ENCODE peak calls at places on chromosome 19, in ten cellular contexts. One of them, this sample, is unnamed.

GRCh38 chr19:3360494-3361383 is 5.6 kb upstream of the NFIC start:
- DNase-seq in activated CD4-positive, alpha-beta memory T cell treated with anti-CD3 and anti-CD28 coated beads, Interleukin-2, amount 10 ng/mL, durations not matched to agents 7 days and 5 days: peak
- DNase-seq in heart right ventricle: peak
- DNase-seq in activated CD4-positive, alpha-beta T cell treated with anti-CD3 and anti-CD28 coated beads for 36 hours: peak
- DNase-seq in activated T-cell treated with anti-CD3 and anti-CD28 coated beads for 24 hours: peak
- DNase-seq in RPMI7951: peak
- DNase-seq in LoVo: no peak
- DNase-seq in fibroblast of villous mesenchyme: peak
- DNase-seq in DMS153: no peak
- DNase-seq in retina: peak
- DNase-seq in this sample: peak

GRCh38 chr19:39126593-39127187 is 1.1 kb downstream of the PAK4 start:
- DNase-seq in heart right ventricle: no peak
- DNase-seq in activated T-cell treated with anti-CD3 and anti-CD28 coated beads for 24 hours: no peak
- DNase-seq in DMS153: no peak
- DNase-seq in activated CD4-positive, alpha-beta T cell treated with anti-CD3 and anti-CD28 coated beads for 36 hours: no peak
- DNase-seq in retina: peak
- DNase-seq in activated CD4-positive, alpha-beta memory T cell treated with anti-CD3 and anti-CD28 coated beads, Interleukin-2, amount 10 ng/mL, durations not matched to agents 7 days and 5 days: no peak
- DNase-seq in LoVo: peak
- DNase-seq in RPMI7951: peak
- DNase-seq in fibroblast of villous mesenchyme: peak
- DNase-seq in this sample: no peak

GRCh38 chr19:2488942-2489731 is 13.2 kb downstream of the GADD45B start:
- DNase-seq in RPMI7951: peak
- DNase-seq in LoVo: no peak
- DNase-seq in heart right ventricle: peak
- DNase-seq in retina: peak
- DNase-seq in fibroblast of villous mesenchyme: peak
- DNase-seq in DMS153: peak
- DNase-seq in activated CD4-positive, alpha-beta T cell treated with anti-CD3 and anti-CD28 coated beads for 36 hours: peak
- DNase-seq in activated T-cell treated with anti-CD3 and anti-CD28 coated beads for 24 hours: no peak
- DNase-seq in activated CD4-positive, alpha-beta memory T cell treated with anti-CD3 and anti-CD28 coated beads, Interleukin-2, amount 10 ng/mL, durations not matched to agents 7 days and 5 days: no peak
- DNase-seq in this sample: peak

GRCh38 chr19:51333836-51334460 is 8.0 kb downstream of the VSIG10L start:
- DNase-seq in LoVo: no peak
- DNase-seq in activated CD4-positive, alpha-beta memory T cell treated with anti-CD3 and anti-CD28 coated beads, Interleukin-2, amount 10 ng/mL, durations not matched to agents 7 days and 5 days: no peak
- DNase-seq in DMS153: no peak
- DNase-seq in activated CD4-positive, alpha-beta T cell treated with anti-CD3 and anti-CD28 coated beads for 36 hours: no peak
- DNase-seq in retina: no peak
- DNase-seq in heart right ventricle: no peak
- DNase-seq in RPMI7951: no peak
- DNase-seq in fibroblast of villous mesenchyme: no peak
- DNase-seq in activated T-cell treated with anti-CD3 and anti-CD28 coated beads for 24 hours: no peak
- DNase-seq in this sample: no peak

GRCh38 chr19:13103961-13104847 is 1.5 kb upstream of the LYL1 start:
- DNase-seq in LoVo: no peak
- DNase-seq in RPMI7951: no peak
- DNase-seq in retina: peak
- DNase-seq in activated T-cell treated with anti-CD3 and anti-CD28 coated beads for 24 hours: no peak
- DNase-seq in activated CD4-positive, alpha-beta T cell treated with anti-CD3 and anti-CD28 coated beads for 36 hours: peak
- DNase-seq in heart right ventricle: peak
- DNase-seq in DMS153: no peak
- DNase-seq in activated CD4-positive, alpha-beta memory T cell treated with anti-CD3 and anti-CD28 coated beads, Interleukin-2, amount 10 ng/mL, durations not matched to agents 7 days and 5 days: peak
- DNase-seq in fibroblast of villous mesenchyme: no peak
- DNase-seq in this sample: peak

GRCh38 chr19:49104229-49104864 is 9.8 kb upstream of the LIN7B start:
- DNase-seq in activated CD4-positive, alpha-beta memory T cell treated with anti-CD3 and anti-CD28 coated beads, Interleukin-2, amount 10 ng/mL, durations not matched to agents 7 days and 5 days: no peak
- DNase-seq in LoVo: no peak
- DNase-seq in heart right ventricle: no peak
- DNase-seq in activated T-cell treated with anti-CD3 and anti-CD28 coated beads for 24 hours: no peak
- DNase-seq in DMS153: no peak
- DNase-seq in activated CD4-positive, alpha-beta T cell treated with anti-CD3 and anti-CD28 coated beads for 36 hours: no peak
- DNase-seq in fibroblast of villous mesenchyme: no peak
- DNase-seq in retina: peak
- DNase-seq in RPMI7951: no peak
- DNase-seq in this sample: no peak

GRCh38 chr19:17292301-17293074 is 10.7 kb downstream of the ABHD8 start:
- DNase-seq in fibroblast of villous mesenchyme: peak
- DNase-seq in retina: peak
- DNase-seq in activated T-cell treated with anti-CD3 and anti-CD28 coated beads for 24 hours: peak
- DNase-seq in heart right ventricle: peak
- DNase-seq in activated CD4-positive, alpha-beta memory T cell treated with anti-CD3 and anti-CD28 coated beads, Interleukin-2, amount 10 ng/mL, durations not matched to agents 7 days and 5 days: peak
- DNase-seq in DMS153: no peak
- DNase-seq in LoVo: peak
- DNase-seq in activated CD4-positive, alpha-beta T cell treated with anti-CD3 and anti-CD28 coated beads for 36 hours: peak
- DNase-seq in RPMI7951: peak
- DNase-seq in this sample: peak

GRCh38 chr19:21398851-21399250 is 1.9 kb downstream of the ZNF493 start:
- DNase-seq in RPMI7951: no peak
- DNase-seq in fibroblast of villous mesenchyme: peak
- DNase-seq in retina: no peak
- DNase-seq in activated CD4-positive, alpha-beta T cell treated with anti-CD3 and anti-CD28 coated beads for 36 hours: no peak
- DNase-seq in LoVo: no peak
- DNase-seq in activated T-cell treated with anti-CD3 and anti-CD28 coated beads for 24 hours: no peak
- DNase-seq in DMS153: no peak
- DNase-seq in heart right ventricle: no peak
- DNase-seq in activated CD4-positive, alpha-beta memory T cell treated with anti-CD3 and anti-CD28 coated beads, Interleukin-2, amount 10 ng/mL, durations not matched to agents 7 days and 5 days: no peak
- DNase-seq in this sample: no peak

This sample was measured in left ventricle myocardium inferior.